ENCODE peak calls at places on chromosomes 5 and 9, in seven cellular contexts. S is CD8-positive, alpha-beta T cell; D is endodermal cell; N is spleen; T is neuronal stem cell; V is upper lobe of right lung; F is GM23248. W is an unnamed sample.
A peak's percentile ranks its signal among the peaks of the same experiment; 100 is the strongest.

GRCh38 chr5:5011151-5011550 is 129.0 kb upstream of the ADAMTS16 start:
- DNase-seq in S (no peak), D (no peak), N (no peak), T (no peak), V (no peak), F (peak; percentile 52), W (no peak)

GRCh38 chr5:142426129-142426641 is 101.4 kb upstream of the SPRY4 start:
- DNase-seq in S (peak; percentile 30), D (peak; percentile 63), N (no peak), T (no peak), V (no peak), F (peak; percentile 38), W (no peak)

GRCh38 chr5:77590347-77590746 is 48.2 kb downstream of the OTP start:
- DNase-seq in S (no peak), D (no peak), N (no peak), T (no peak), V (no peak), F (no peak), W (no peak)

GRCh38 chr9:112271466-112272098 is 61.8 kb downstream of the PTBP3 start:
- DNase-seq in S (no peak), D (no peak), N (no peak), T (no peak), V (no peak), F (no peak), W (no peak)

GRCh38 chr5:164475339-164475977 is 970.0 kb downstream of the MAT2B start:
- DNase-seq in S (no peak), D (no peak), N (no peak), T (no peak), V (no peak), F (peak; percentile 10), W (no peak)

GRCh38 chr9:71363286-71363961 is 242.0 kb upstream of the TRPM3 start:
- DNase-seq in S (no peak), D (peak; percentile 47), N (no peak), T (no peak), V (no peak), F (peak; percentile 32), W (no peak)

GRCh38 chr5:446864-447263 is 3.9 kb downstream of the EXOC3 start:
- DNase-seq in S (no peak), D (peak; percentile 54), N (peak; percentile 74), T (no peak), V (peak; percentile 35), F (peak; percentile 67), W (no peak)

GRCh38 chr5:142904421-142904820 is 134.2 kb downstream of the ARHGAP26 start:
- DNase-seq in S (no peak), D (no peak), N (no peak), T (no peak), V (no peak), F (no peak), W (no peak)

GRCh38 chr5:22627029-22627428 is 226.1 kb downstream of the CDH12 start:
- DNase-seq in S (no peak), D (no peak), N (no peak), T (no peak), V (no peak), F (no peak), W (no peak)

GRCh38 chr9:130766031-130766903 is 68.8 kb upstream of the ABL1 start:
- DNase-seq in S (no peak), D (no peak), N (no peak), T (no peak), V (no peak), F (no peak), W (no peak)

GRCh38 chr9:137551656-137552534 is at the start of gene MRPL41:
- DNase-seq in S (peak; percentile 84), D (peak; percentile 97), N (peak; percentile 96), T (peak; percentile 91), V (peak; percentile 95), F (peak; percentile 94), W (peak; percentile 98)

GRCh38 chr9:137554349-137554748 is 2.7 kb downstream of the MRPL41 start:
- DNase-seq in S (no peak), D (no peak), N (no peak), T (no peak), V (no peak), F (no peak), W (no peak)

GRCh38 chr9:137550958-137551655 is 572 bp upstream of the MRPL41 start:
- DNase-seq in S (no peak), D (no peak), N (peak; percentile 92), T (peak; percentile 90), V (peak; percentile 89), F (peak; percentile 87), W (no peak)

GRCh38 chr9:137547687-137548543 is 2.3 kb downstream of the PNPLA7 start:
- DNase-seq in S (no peak), D (no peak), N (no peak), T (no peak), V (no peak), F (peak; percentile 56), W (no peak)

GRCh38 chr9:137550241-137550621 is at the start of gene PNPLA7:
- DNase-seq in S (peak; percentile 52), D (peak; percentile 92), N (peak; percentile 92), T (peak; percentile 51), V (peak; percentile 93), F (peak; percentile 87), W (peak; percentile 92)
- H3K4me3 ChIP-seq in S (peak within 1 kb of the TSS; percentile 68), D (peak within 1 kb of the TSS; percentile 68), N (peak within 1 kb of the TSS; percentile 91), T (peak within 1 kb of the TSS; percentile 85), V (peak within 1 kb of the TSS; percentile 69), F (peak within 1 kb of the TSS; percentile 87), W (peak within 1 kb of the TSS; percentile 66)

GRCh38 chr9:8430945-8431344 is 631.4 kb upstream of the DMAC1 start:
- DNase-seq in S (no peak), D (no peak), N (no peak), T (no peak), V (no peak), F (no peak), W (no peak)
- H3K9me3 ChIP-seq in S (no peaks in the 10 kb centered on the region), D (no peaks in the 10 kb centered on the region), N (no peaks in the 10 kb centered on the region), T (no peaks in the 10 kb centered on the region), V (no peaks in the 10 kb centered on the region), F (no peaks in the 10 kb centered on the region), W (no peaks in the 10 kb centered on the region)

DNA sequence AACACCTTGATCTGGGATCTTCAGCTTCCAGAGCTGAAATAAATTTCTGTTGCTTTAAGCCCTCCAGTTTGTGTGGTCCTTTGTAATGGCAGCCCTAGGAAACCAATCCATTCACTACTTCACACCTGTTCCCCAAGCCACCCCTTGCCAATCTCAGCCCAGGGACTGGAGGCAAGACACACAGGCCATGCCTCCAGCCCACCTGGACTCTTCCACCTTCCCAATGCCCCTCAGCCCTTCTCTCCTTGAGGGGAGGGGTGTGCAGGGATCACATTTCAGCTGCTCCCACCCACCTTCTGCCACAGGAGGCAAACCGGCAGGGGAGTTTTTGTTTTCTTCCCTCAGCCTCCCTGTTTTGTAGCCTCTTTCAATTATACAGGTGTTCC is 1.5 kb downstream of the CCNJL start:
- DNase-seq in S (no peak), D (peak; percentile 65), N (no peak), T (no peak), V (no peak), F (no peak), W (no peak)
- H3K4me3 ChIP-seq in S (no peak overlapping the region), D (peak overlapping the region; percentile 89), N (peak overlapping the region; percentile 56), T (peak overlapping the region; percentile 71), V (peak overlapping the region; percentile 60), F (no peak overlapping the region), W (no peak overlapping the region)

GRCh38 chr5:119402555-119402954 is 46.7 kb downstream of the TNFAIP8 start:
- DNase-seq in S (no peak), D (no peak), N (no peak), T (no peak), V (no peak), F (no peak), W (no peak)

GRCh38 chr5:119400248-119400647 is 44.4 kb downstream of the TNFAIP8 start:
- DNase-seq in S (no peak), D (no peak), N (no peak), T (no peak), V (no peak), F (peak; percentile 24), W (no peak)

GRCh38 chr5:119398713-119399492 is 43.1 kb downstream of the TNFAIP8 start:
- DNase-seq in S (no peak), D (no peak), N (no peak), T (no peak), V (peak; percentile 70), F (peak; percentile 71), W (no peak)

GRCh38 chr5:119404033-119404432 is 48.2 kb downstream of the TNFAIP8 start:
- DNase-seq in S (no peak), D (no peak), N (no peak), T (no peak), V (no peak), F (no peak), W (no peak)

DNA sequence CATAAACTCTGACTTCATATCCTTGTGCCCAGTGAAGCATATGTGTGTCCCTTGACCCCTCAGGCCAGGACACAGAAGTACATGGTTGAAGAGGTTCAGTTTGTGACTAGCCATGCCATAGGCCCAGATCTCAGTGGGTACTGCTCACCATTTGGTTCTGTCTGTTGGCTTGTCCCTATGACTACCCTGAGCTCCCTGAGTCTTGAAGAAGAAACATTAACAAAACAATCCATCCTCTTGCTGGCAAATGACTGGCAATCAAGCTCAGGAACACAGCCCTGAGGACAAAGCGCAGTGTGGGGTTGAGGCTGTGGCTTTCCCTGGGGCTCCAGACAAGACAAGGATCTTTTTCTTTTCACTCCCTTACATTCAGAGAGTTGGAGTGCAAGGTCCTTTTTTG is 46.3 kb downstream of the TNFAIP8 start:
- DNase-seq in S (no peak), D (no peak), N (no peak), T (no peak), V (no peak), F (no peak), W (no peak)
- H3K9me3 ChIP-seq in S (no peaks in the 10 kb centered on the region), D (no peaks in the 10 kb centered on the region), N (no peaks in the 10 kb centered on the region), T (no peaks in the 10 kb centered on the region), V (no peaks in the 10 kb centered on the region), F (no peaks in the 10 kb centered on the region), W (no peaks in the 10 kb centered on the region)

GRCh38 chr5:90410178-90410762 is 714 bp upstream of the CETN3 start:
- DNase-seq in S (no peak), D (no peak), N (no peak), T (no peak), V (no peak), F (peak; percentile 25), W (no peak)

GRCh38 chr5:90409318-90410177 is at the start of gene CETN3:
- DNase-seq in S (peak; percentile 86), D (peak; percentile 97), N (peak; percentile 96), T (peak; percentile 96), V (peak; percentile 96), F (peak; percentile 97), W (peak; percentile 95)

GRCh38 chr5:90402521-90403255 is 6.9 kb downstream of the CETN3 start:
- DNase-seq in S (no peak), D (no peak), N (no peak), T (no peak), V (no peak), F (peak; percentile 18), W (no peak)

GRCh38 chr5:90408571-90409317 is 812 bp downstream of the CETN3 start:
- DNase-seq in S (no peak), D (peak; percentile 64), N (no peak), T (peak; percentile 12), V (no peak), F (peak; percentile 22), W (no peak)

GRCh38 chr5:90406466-90406865 is 3.1 kb downstream of the CETN3 start:
- DNase-seq in S (no peak), D (no peak), N (no peak), T (no peak), V (no peak), F (peak; percentile 25), W (no peak)
- H3K4me3 ChIP-seq in S (no peak overlapping the region), D (no peak overlapping the region), N (no peak overlapping the region), T (no peak overlapping the region), V (no peak overlapping the region), F (peak overlapping the region; percentile 8), W (no peak overlapping the region)

W was measured in BE2C.